ENCODE peak calls at places on chromosomes 6 and 20, in ten cellular contexts. One of them, this sample, is unnamed.

GRCh38 chr6:85593438-85594196 is at the start of gene SNX14:
- DNase-seq in ovary: peak
- DNase-seq in AG04450: peak
- DNase-seq in astrocyte of the spinal cord: peak
- DNase-seq in right atrium auricular region: peak
- DNase-seq in GM06990: peak
- DNase-seq in upper lobe of left lung: peak
- DNase-seq in fibroblast of pulmonary artery: peak
- DNase-seq in foreskin keratinocyte: peak
- DNase-seq in HFFc6: peak
- DNase-seq in this sample: peak

GRCh38 chr20:41275181-41275793 is 42.2 kb downstream of the ZHX3 start:
- DNase-seq in ovary: no peak
- DNase-seq in AG04450: peak
- DNase-seq in astrocyte of the spinal cord: peak
- DNase-seq in right atrium auricular region: no peak
- DNase-seq in GM06990: no peak
- DNase-seq in upper lobe of left lung: no peak
- DNase-seq in fibroblast of pulmonary artery: peak
- DNase-seq in foreskin keratinocyte: no peak
- DNase-seq in HFFc6: peak
- DNase-seq in this sample: no peak

GRCh38 chr20:2612073-2612472 is 40.4 kb upstream of the NOP56 start:
- DNase-seq in ovary: no peak
- DNase-seq in AG04450: no peak
- DNase-seq in astrocyte of the spinal cord: no peak
- DNase-seq in right atrium auricular region: no peak
- DNase-seq in GM06990: no peak
- DNase-seq in upper lobe of left lung: peak
- DNase-seq in fibroblast of pulmonary artery: no peak
- DNase-seq in foreskin keratinocyte: no peak
- DNase-seq in HFFc6: no peak
- DNase-seq in this sample: no peak

GRCh38 chr6:120584111-120584760 is 750.0 kb downstream of the TBC1D32 start:
- DNase-seq in ovary: peak
- DNase-seq in AG04450: no peak
- DNase-seq in astrocyte of the spinal cord: no peak
- DNase-seq in right atrium auricular region: no peak
- DNase-seq in GM06990: no peak
- DNase-seq in upper lobe of left lung: no peak
- DNase-seq in fibroblast of pulmonary artery: no peak
- DNase-seq in foreskin keratinocyte: no peak
- DNase-seq in HFFc6: no peak
- DNase-seq in this sample: no peak

GRCh38 chr20:64230461-64231145 is 24.9 kb upstream of the PCMTD2 start:
- DNase-seq in ovary: no peak
- DNase-seq in AG04450: no peak
- DNase-seq in astrocyte of the spinal cord: no peak
- DNase-seq in right atrium auricular region: no peak
- DNase-seq in GM06990: no peak
- DNase-seq in upper lobe of left lung: no peak
- DNase-seq in fibroblast of pulmonary artery: no peak
- DNase-seq in foreskin keratinocyte: no peak
- DNase-seq in HFFc6: no peak
- DNase-seq in this sample: no peak

GRCh38 chr20:20711413-20711812 is 1.0 kb downstream of the RALGAPA2 start:
- DNase-seq in ovary: no peak
- DNase-seq in AG04450: no peak
- DNase-seq in astrocyte of the spinal cord: no peak
- DNase-seq in right atrium auricular region: no peak
- DNase-seq in GM06990: no peak
- DNase-seq in upper lobe of left lung: no peak
- DNase-seq in fibroblast of pulmonary artery: no peak
- DNase-seq in foreskin keratinocyte: no peak
- DNase-seq in HFFc6: no peak
- DNase-seq in this sample: no peak

GRCh38 chr20:41669708-41670263 is 51.6 kb upstream of the CHD6 start:
- DNase-seq in ovary: no peak
- DNase-seq in AG04450: no peak
- DNase-seq in astrocyte of the spinal cord: no peak
- DNase-seq in right atrium auricular region: no peak
- DNase-seq in GM06990: no peak
- DNase-seq in upper lobe of left lung: no peak
- DNase-seq in fibroblast of pulmonary artery: no peak
- DNase-seq in foreskin keratinocyte: no peak
- DNase-seq in HFFc6: no peak
- DNase-seq in this sample: no peak

GRCh38 chr6:111804627-111805235 is 68.5 kb downstream of the FYN start:
- DNase-seq in ovary: no peak
- DNase-seq in AG04450: no peak
- DNase-seq in astrocyte of the spinal cord: peak
- DNase-seq in right atrium auricular region: no peak
- DNase-seq in GM06990: peak
- DNase-seq in upper lobe of left lung: no peak
- DNase-seq in fibroblast of pulmonary artery: peak
- DNase-seq in foreskin keratinocyte: no peak
- DNase-seq in HFFc6: peak
- DNase-seq in this sample: no peak

GRCh38 chr6:148497256-148497655 is 154.6 kb downstream of the SASH1 start:
- DNase-seq in ovary: no peak
- DNase-seq in AG04450: no peak
- DNase-seq in astrocyte of the spinal cord: peak
- DNase-seq in right atrium auricular region: no peak
- DNase-seq in GM06990: no peak
- DNase-seq in upper lobe of left lung: no peak
- DNase-seq in fibroblast of pulmonary artery: peak
- DNase-seq in foreskin keratinocyte: peak
- DNase-seq in HFFc6: peak
- DNase-seq in this sample: no peak

GRCh38 chr6:27592481-27593199 is 119.7 kb upstream of the ZNF184 start:
- DNase-seq in ovary: no peak
- DNase-seq in AG04450: peak
- DNase-seq in astrocyte of the spinal cord: peak
- DNase-seq in right atrium auricular region: no peak
- DNase-seq in GM06990: peak
- DNase-seq in upper lobe of left lung: no peak
- DNase-seq in fibroblast of pulmonary artery: peak
- DNase-seq in foreskin keratinocyte: peak
- DNase-seq in HFFc6: peak
- DNase-seq in this sample: no peak

GRCh38 chr20:49558826-49559225 is 9.1 kb downstream of the PTGIS start:
- DNase-seq in ovary: no peak
- DNase-seq in AG04450: no peak
- DNase-seq in astrocyte of the spinal cord: no peak
- DNase-seq in right atrium auricular region: peak
- DNase-seq in GM06990: no peak
- DNase-seq in upper lobe of left lung: no peak
- DNase-seq in fibroblast of pulmonary artery: no peak
- DNase-seq in foreskin keratinocyte: peak
- DNase-seq in HFFc6: no peak
- DNase-seq in this sample: no peak

GRCh38 chr6:31574106-31575061 is 981 bp upstream of the TNF start:
- DNase-seq in ovary: no peak
- DNase-seq in AG04450: no peak
- DNase-seq in astrocyte of the spinal cord: no peak
- DNase-seq in right atrium auricular region: no peak
- DNase-seq in GM06990: no peak
- DNase-seq in upper lobe of left lung: no peak
- DNase-seq in fibroblast of pulmonary artery: no peak
- DNase-seq in foreskin keratinocyte: no peak
- DNase-seq in HFFc6: no peak
- DNase-seq in this sample: no peak

GRCh38 chr20:22449115-22449973 is 135.0 kb downstream of the FOXA2 start:
- DNase-seq in ovary: no peak
- DNase-seq in AG04450: no peak
- DNase-seq in astrocyte of the spinal cord: no peak
- DNase-seq in right atrium auricular region: no peak
- DNase-seq in GM06990: no peak
- DNase-seq in upper lobe of left lung: no peak
- DNase-seq in fibroblast of pulmonary artery: no peak
- DNase-seq in foreskin keratinocyte: no peak
- DNase-seq in HFFc6: no peak
- DNase-seq in this sample: no peak

GRCh38 chr6:34575326-34575725 is 19.2 kb upstream of the SPDEF start:
- DNase-seq in ovary: no peak
- DNase-seq in AG04450: no peak
- DNase-seq in astrocyte of the spinal cord: no peak
- DNase-seq in right atrium auricular region: no peak
- DNase-seq in GM06990: no peak
- DNase-seq in upper lobe of left lung: no peak
- DNase-seq in fibroblast of pulmonary artery: no peak
- DNase-seq in foreskin keratinocyte: no peak
- DNase-seq in HFFc6: no peak
- DNase-seq in this sample: no peak
- TF ChIP-seq CTCF in ovary: no peak
- TF ChIP-seq CTCF in AG04450: no peak
- TF ChIP-seq CTCF in astrocyte of the spinal cord: no peak
- TF ChIP-seq CTCF in right atrium auricular region: no peak
- TF ChIP-seq CTCF in GM06990: no peak
- TF ChIP-seq CTCF in upper lobe of left lung: no peak
- TF ChIP-seq CTCF in fibroblast of pulmonary artery: no peak
- TF ChIP-seq CTCF in foreskin keratinocyte: peak
- TF ChIP-seq CTCF in HFFc6: no peak
- TF ChIP-seq CTCF in this sample: no peak

GRCh38 chr20:35599776-35600120 is 15.9 kb upstream of the SPAG4 start:
- DNase-seq in ovary: no peak
- DNase-seq in AG04450: no peak
- DNase-seq in astrocyte of the spinal cord: no peak
- DNase-seq in right atrium auricular region: no peak
- DNase-seq in GM06990: no peak
- DNase-seq in upper lobe of left lung: peak
- DNase-seq in fibroblast of pulmonary artery: no peak
- DNase-seq in foreskin keratinocyte: no peak
- DNase-seq in HFFc6: no peak
- DNase-seq in this sample: no peak

GRCh38 chr20:35602851-35603495 is 12.7 kb upstream of the SPAG4 start:
- DNase-seq in ovary: no peak
- DNase-seq in AG04450: no peak
- DNase-seq in astrocyte of the spinal cord: no peak
- DNase-seq in right atrium auricular region: no peak
- DNase-seq in GM06990: no peak
- DNase-seq in upper lobe of left lung: peak
- DNase-seq in fibroblast of pulmonary artery: no peak
- DNase-seq in foreskin keratinocyte: no peak
- DNase-seq in HFFc6: no peak
- DNase-seq in this sample: no peak

GRCh38 chr20:35600176-35600995 is 15.2 kb upstream of the SPAG4 start:
- DNase-seq in ovary: peak
- DNase-seq in AG04450: no peak
- DNase-seq in astrocyte of the spinal cord: no peak
- DNase-seq in right atrium auricular region: no peak
- DNase-seq in GM06990: no peak
- DNase-seq in upper lobe of left lung: peak
- DNase-seq in fibroblast of pulmonary artery: no peak
- DNase-seq in foreskin keratinocyte: no peak
- DNase-seq in HFFc6: no peak
- DNase-seq in this sample: no peak

GRCh38 chr20:35601990-35602389 is 13.6 kb upstream of the SPAG4 start:
- DNase-seq in ovary: peak
- DNase-seq in AG04450: no peak
- DNase-seq in astrocyte of the spinal cord: no peak
- DNase-seq in right atrium auricular region: no peak
- DNase-seq in GM06990: no peak
- DNase-seq in upper lobe of left lung: no peak
- DNase-seq in fibroblast of pulmonary artery: no peak
- DNase-seq in foreskin keratinocyte: no peak
- DNase-seq in HFFc6: no peak
- DNase-seq in this sample: no peak

DNA sequence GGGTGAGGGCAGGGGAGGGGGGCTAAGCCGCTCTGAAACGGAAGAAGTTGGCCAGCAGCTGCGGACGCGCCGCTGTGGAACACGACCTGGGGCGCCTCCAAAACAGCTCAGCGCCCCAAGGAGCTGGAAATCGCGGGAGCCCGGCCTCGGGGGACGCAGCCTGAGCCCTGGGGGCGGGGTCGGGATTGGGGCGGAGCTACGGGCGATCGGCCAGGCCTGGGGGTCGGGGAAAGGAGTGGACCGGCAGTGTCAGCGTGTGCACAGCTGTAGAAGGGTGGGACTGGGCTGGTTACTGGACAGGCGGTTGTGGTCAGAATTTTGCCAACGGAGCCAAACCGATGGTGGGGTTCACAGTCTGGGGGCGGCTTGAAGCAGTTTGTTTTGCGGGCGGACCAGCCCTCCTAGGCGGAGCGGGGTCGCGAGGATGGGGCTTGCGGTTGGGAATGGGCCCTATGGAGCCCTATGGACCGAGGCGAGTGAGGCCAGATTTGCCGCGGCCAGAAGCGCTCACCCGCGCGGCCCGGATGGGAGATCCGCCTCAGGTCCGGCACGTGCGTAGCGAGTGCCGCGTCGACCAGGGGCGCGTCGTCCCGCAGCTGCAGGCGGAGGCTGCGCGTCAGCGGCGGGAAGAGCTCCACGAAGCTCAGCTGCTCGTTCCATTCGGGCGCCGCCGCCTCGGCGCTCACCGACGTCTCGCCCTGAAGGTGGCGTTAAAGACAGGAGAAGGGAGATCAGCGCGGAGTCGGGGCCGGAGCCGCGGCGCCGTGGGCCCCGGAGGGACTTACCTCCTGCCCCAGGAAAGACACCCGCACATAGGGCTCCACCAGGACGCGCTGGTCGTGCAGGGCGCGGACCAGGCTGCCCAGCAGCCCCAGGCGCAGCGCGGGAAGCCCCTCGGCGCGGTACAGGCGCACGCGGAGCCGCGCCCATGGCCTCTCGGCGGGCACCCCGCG is 14.3 kb upstream of the SPAG4 start:
- DNase-seq in ovary: peak
- DNase-seq in AG04450: peak
- DNase-seq in astrocyte of the spinal cord: peak
- DNase-seq in right atrium auricular region: peak
- DNase-seq in GM06990: peak
- DNase-seq in upper lobe of left lung: peak
- DNase-seq in fibroblast of pulmonary artery: peak
- DNase-seq in foreskin keratinocyte: peak
- DNase-seq in HFFc6: peak
- DNase-seq in this sample: peak
- TF ChIP-seq CTCF in ovary: peak
- TF ChIP-seq CTCF in AG04450: peak
- TF ChIP-seq CTCF in astrocyte of the spinal cord: peak
- TF ChIP-seq CTCF in right atrium auricular region: no peak
- TF ChIP-seq CTCF in GM06990: peak
- TF ChIP-seq CTCF in upper lobe of left lung: peak
- TF ChIP-seq CTCF in fibroblast of pulmonary artery: peak
- TF ChIP-seq CTCF in foreskin keratinocyte: peak
- TF ChIP-seq CTCF in HFFc6: peak
- TF ChIP-seq CTCF in this sample: peak

GRCh38 chr6:100099189-100100074 is 105.4 kb upstream of the MCHR2 start:
- DNase-seq in ovary: no peak
- DNase-seq in AG04450: no peak
- DNase-seq in astrocyte of the spinal cord: peak
- DNase-seq in right atrium auricular region: no peak
- DNase-seq in GM06990: no peak
- DNase-seq in upper lobe of left lung: no peak
- DNase-seq in fibroblast of pulmonary artery: peak
- DNase-seq in foreskin keratinocyte: peak
- DNase-seq in HFFc6: peak
- DNase-seq in this sample: no peak
- TF ChIP-seq CTCF in ovary: no peak
- TF ChIP-seq CTCF in AG04450: peak
- TF ChIP-seq CTCF in astrocyte of the spinal cord: peak
- TF ChIP-seq CTCF in right atrium auricular region: peak
- TF ChIP-seq CTCF in GM06990: peak
- TF ChIP-seq CTCF in upper lobe of left lung: no peak
- TF ChIP-seq CTCF in fibroblast of pulmonary artery: peak
- TF ChIP-seq CTCF in foreskin keratinocyte: peak
- TF ChIP-seq CTCF in HFFc6: peak
- TF ChIP-seq CTCF in this sample: peak

GRCh38 chr20:17568972-17569471 is 853 bp upstream of the DSTN start:
- DNase-seq in ovary: peak
- DNase-seq in AG04450: peak
- DNase-seq in astrocyte of the spinal cord: peak
- DNase-seq in right atrium auricular region: peak
- DNase-seq in GM06990: peak
- DNase-seq in upper lobe of left lung: peak
- DNase-seq in fibroblast of pulmonary artery: peak
- DNase-seq in foreskin keratinocyte: peak
- DNase-seq in HFFc6: peak
- DNase-seq in this sample: peak
- TF ChIP-seq CTCF in ovary: no peak
- TF ChIP-seq CTCF in AG04450: no peak
- TF ChIP-seq CTCF in astrocyte of the spinal cord: no peak
- TF ChIP-seq CTCF in right atrium auricular region: no peak
- TF ChIP-seq CTCF in GM06990: no peak
- TF ChIP-seq CTCF in upper lobe of left lung: no peak
- TF ChIP-seq CTCF in fibroblast of pulmonary artery: no peak
- TF ChIP-seq CTCF in foreskin keratinocyte: peak
- TF ChIP-seq CTCF in HFFc6: no peak
- TF ChIP-seq CTCF in this sample: no peak

This sample was measured in heart right ventricle.